ENCODE peak calls at places on chromosomes 5 and 9, in four cellular contexts. M is mammary epithelial cell, P is uterus, V is prostate gland. K is an unnamed sample.

GRCh38 chr9:112925058-112925641 is 34.5 kb upstream of the SLC46A2 start:
- DNase-seq in M (peak; percentile 20), P (no peak), V (no peak), K (no peak)

GRCh38 chr5:163894645-163895044 is 389.2 kb downstream of the MAT2B start:
- DNase-seq in M (peak; percentile 64), P (no peak), V (no peak), K (no peak)

GRCh38 chr5:55160493-55161209 is 680 bp downstream of the GPX8 start:
- DNase-seq in M (peak; percentile 86), P (peak; percentile 75), V (peak; percentile 37), K (no peak)

GRCh38 chr9:77909306-77909705 is 122.3 kb downstream of the GNAQ start:
- DNase-seq in M (no peak), P (no peak), V (no peak), K (no peak)

GRCh38 chr5:134100283-134101011 is 14.0 kb upstream of the TCF7 start:
- DNase-seq in M (peak; percentile 93), P (no peak), V (no peak), K (no peak)

GRCh38 chr5:168721354-168721753 is 142.2 kb upstream of the PANK3 start:
- DNase-seq in M (no peak), P (no peak), V (no peak), K (no peak)

GRCh38 chr5:37838933-37839341 is 904 bp downstream of the GDNF start:
- DNase-seq in M (no peak), P (no peak), V (no peak), K (no peak)

GRCh38 chr5:55994502-55994997 is at the start of gene IL6ST:
- DNase-seq in M (peak; percentile 83), P (no peak), V (peak; percentile 51), K (no peak)

GRCh38 chr9:137068539-137069507 is 1.5 kb downstream of the SAPCD2 start:
- DNase-seq in M (no peak), P (no peak), V (no peak), K (no peak)

GRCh38 chr5:159392881-159393280 is 62.6 kb upstream of the IL12B start:
- DNase-seq in M (no peak), P (no peak), V (no peak), K (no peak)

GRCh38 chr9:113955076-113955752 is 79.1 kb downstream of the ZNF618 start:
- DNase-seq in M (no peak), P (peak; percentile 37), V (no peak), K (no peak)

GRCh38 chr9:133375116-133375723 is 640 bp downstream of the SURF4 start:
- DNase-seq in M (peak; percentile 52), P (no peak), V (peak; percentile 30), K (no peak)
- H3K4me1 ChIP-seq in M (peaks cover 16% of the 10 kb centered on the region), P (peaks cover 28% of the 10 kb centered on the region), V (peaks cover 15% of the 10 kb centered on the region), K (peaks cover 51% of the 10 kb centered on the region)

GRCh38 chr5:122175852-122176251 is 46.5 kb downstream of the ZNF474 start:
- DNase-seq in M (no peak), P (no peak), V (no peak), K (no peak)

GRCh38 chr5:122177162-122177561 is 47.8 kb downstream of the ZNF474 start:
- DNase-seq in M (no peak), P (no peak), V (peak; percentile 9), K (no peak)

GRCh38 chr5:122172207-122172606 is 42.9 kb downstream of the ZNF474 start:
- DNase-seq in M (no peak), P (no peak), V (no peak), K (no peak)

GRCh38 chr5:122170630-122171029 is 41.3 kb downstream of the ZNF474 start:
- DNase-seq in M (peak; percentile 67), P (no peak), V (no peak), K (no peak)

DNA sequence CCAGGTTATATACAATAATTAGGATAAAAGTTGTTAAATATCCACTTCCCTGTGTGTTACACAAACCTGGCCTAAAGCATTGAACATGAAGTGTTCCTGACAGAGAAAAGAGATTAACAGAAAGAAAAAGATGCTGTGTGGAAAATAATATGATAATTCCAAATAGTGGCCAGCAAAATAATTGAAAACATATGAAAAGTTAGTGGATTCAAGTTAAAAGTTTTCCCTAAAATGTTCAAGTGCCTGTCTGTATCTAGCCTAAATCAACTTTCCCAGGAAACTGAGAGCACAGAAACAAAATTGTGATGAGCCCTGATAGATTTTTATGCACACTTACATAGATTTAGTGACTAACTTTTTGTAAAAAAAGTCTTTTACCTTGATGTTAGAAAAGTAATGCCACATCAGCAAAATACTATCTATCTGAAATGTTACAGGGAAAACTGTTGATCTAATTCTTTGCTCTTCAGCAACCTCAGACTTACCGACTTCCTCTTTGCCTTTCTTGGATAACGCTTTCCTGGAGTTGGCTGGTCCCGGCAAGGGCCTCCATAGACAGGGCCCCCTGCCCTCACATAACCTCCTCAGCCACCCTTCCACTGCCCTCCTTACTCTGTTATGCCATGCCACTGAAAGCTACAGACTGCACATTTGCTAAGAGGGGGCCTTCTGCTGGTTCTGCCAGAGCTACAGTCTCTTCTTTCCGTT is 44.3 kb downstream of the ZNF474 start:
- DNase-seq in M (no peak), P (no peak), V (no peak), K (no peak)
- H3K4me1 ChIP-seq in M (no peaks in the 10 kb centered on the region), P (no peaks in the 10 kb centered on the region), V (no peaks in the 10 kb centered on the region), K (no peaks in the 10 kb centered on the region)

DNA sequence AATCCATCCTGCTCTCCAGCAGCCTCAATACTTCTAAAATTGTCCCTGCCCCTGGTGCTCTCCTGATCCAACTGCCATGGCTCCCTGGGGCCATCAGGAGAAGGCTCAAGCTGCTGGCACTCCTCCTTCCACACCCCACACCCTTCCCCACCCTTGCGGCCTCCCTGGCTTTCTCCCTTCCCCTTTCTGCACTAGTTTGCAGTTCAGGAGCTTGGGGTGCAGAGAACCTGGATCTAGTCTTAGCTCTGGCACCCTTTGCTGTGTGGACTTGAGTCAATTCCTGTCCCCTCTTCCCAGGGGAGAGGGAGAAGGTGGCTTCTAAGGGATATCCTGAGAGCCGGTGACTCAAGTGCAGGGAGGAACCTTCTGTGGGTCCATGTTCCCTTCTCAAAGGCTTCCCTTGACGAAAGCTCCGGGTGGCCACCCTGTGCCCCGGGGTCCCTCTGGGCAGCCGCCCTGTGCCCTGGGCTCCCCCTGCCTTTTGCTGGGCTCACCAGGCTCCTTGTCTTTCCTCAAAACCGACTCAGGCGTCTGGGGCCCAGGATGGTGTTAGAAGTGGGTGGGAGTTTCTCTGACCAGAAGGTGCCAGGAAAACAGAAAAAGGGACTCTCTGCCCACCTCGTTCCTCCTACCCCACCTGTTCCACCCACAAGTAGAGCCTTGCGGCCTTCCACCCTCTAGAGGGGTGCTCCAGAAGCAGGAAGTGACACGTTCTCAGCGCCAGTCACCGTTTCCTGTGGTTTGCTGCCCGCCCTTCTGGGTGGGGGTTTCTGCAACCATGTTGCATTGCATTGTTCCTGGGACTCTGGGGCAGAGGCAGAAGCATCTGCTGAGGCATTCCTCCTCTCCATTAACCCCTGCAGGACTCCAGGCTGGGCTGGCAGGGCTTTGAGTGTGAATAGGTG is 15.0 kb downstream of the GLIPR2 start:
- DNase-seq in M (no peak), P (no peak), V (no peak), K (peak; percentile 87)
- H3K4me1 ChIP-seq in M (peaks cover 24% of the 10 kb centered on the region), P (peaks cover 12% of the 10 kb centered on the region), V (no peaks in the 10 kb centered on the region), K (peaks cover 87% of the 10 kb centered on the region)

GRCh38 chr9:135501261-135502167 is 1.0 kb downstream of the MRPS2 start:
- DNase-seq in M (no peak), P (no peak), V (no peak), K (peak; percentile 79)
- H3K4me1 ChIP-seq in M (peaks cover 21% of the 10 kb centered on the region), P (peaks cover 16% of the 10 kb centered on the region), V (peaks cover 7% of the 10 kb centered on the region), K (peaks cover 21% of the 10 kb centered on the region)

GRCh38 chr5:139473105-139473504 is 2.3 kb downstream of the SMIM33 start:
- DNase-seq in M (no peak), P (no peak), V (no peak), K (no peak)

GRCh38 chr5:139473565-139473964 is 2.8 kb downstream of the SMIM33 start:
- DNase-seq in M (peak; percentile 61), P (no peak), V (no peak), K (no peak)

GRCh38 chr5:139474815-139475791 is 4.3 kb downstream of the SMIM33 start:
- DNase-seq in M (no peak), P (peak; percentile 40), V (no peak), K (no peak)

GRCh38 chr5:139470821-139471300 is at the start of gene SMIM33:
- DNase-seq in M (no peak), P (no peak), V (no peak), K (no peak)

GRCh38 chr5:139472410-139473030 is 1.7 kb downstream of the SMIM33 start:
- DNase-seq in M (no peak), P (no peak), V (no peak), K (no peak)
- H3K4me1 ChIP-seq in M (peaks cover 15% of the 10 kb centered on the region), P (no peaks in the 10 kb centered on the region), V (no peaks in the 10 kb centered on the region), K (peaks cover 55% of the 10 kb centered on the region)

GRCh38 chr9:129395633-129396364 is 217.7 kb upstream of the IER5L start:
- DNase-seq in M (no peak), P (no peak), V (no peak), K (no peak)
- H3K4me1 ChIP-seq in M (no peaks in the 10 kb centered on the region), P (peaks cover 5% of the 10 kb centered on the region), V (no peaks in the 10 kb centered on the region), K (no peaks in the 10 kb centered on the region)

DNA sequence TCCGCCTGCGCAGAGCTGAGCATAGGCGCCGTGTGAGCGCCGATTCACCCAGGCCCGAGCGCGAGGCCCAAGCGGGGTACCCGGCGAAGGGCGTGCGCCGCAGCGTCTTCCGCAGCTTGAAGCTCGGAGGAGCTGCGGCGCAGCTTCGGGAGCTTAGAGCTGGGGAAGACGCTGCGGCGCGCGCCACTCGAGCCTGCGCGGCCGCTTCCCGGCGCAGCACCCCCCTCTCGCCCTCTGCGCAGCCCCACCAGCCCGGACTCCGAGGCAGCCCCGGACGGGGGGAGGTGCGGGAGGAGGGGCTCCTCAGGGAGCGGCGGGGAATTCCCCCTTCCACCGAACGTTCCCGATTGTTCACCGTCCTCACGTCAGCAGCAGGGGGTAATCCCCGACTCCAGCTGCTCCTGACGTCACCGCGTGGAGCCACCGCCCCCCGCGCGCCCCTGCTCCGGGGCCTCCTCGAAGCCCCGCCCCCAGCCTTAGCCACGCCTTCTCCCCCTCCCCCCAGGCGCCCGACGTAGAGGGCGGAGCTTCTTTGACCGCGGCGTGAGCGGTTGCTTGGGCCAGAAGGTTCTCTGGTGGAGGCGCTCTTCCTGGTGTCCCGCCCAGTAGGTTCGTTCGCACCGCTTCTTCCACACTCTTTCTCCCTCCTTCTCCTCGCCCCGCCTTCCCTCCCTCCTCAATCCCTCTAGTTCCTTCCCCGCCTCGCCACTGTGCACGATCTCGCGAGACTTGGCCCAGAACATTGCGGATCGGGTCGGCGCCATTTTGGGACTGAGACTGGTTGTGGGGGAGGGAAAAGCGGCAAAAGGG is at the start of gene GPBP1:
- DNase-seq in M (peak; percentile 99), P (peak; percentile 100), V (peak; percentile 99), K (peak; percentile 99)
- H3K4me1 ChIP-seq in M (peaks cover 23% of the 10 kb centered on the region), P (no peaks in the 10 kb centered on the region), V (no peaks in the 10 kb centered on the region), K (peaks cover 31% of the 10 kb centered on the region)

GRCh38 chr9:4422495-4422894 is 67.8 kb upstream of the SLC1A1 start:
- DNase-seq in M (no peak), P (no peak), V (no peak), K (no peak)

GRCh38 chr9:4417578-4418325 is 72.5 kb upstream of the SLC1A1 start:
- DNase-seq in M (peak; percentile 54), P (no peak), V (no peak), K (no peak)

GRCh38 chr9:4421847-4422246 is 68.4 kb upstream of the SLC1A1 start:
- DNase-seq in M (no peak), P (no peak), V (no peak), K (no peak)

GRCh38 chr9:4423207-4423610 is 67.1 kb upstream of the SLC1A1 start:
- DNase-seq in M (no peak), P (no peak), V (no peak), K (no peak)

GRCh38 chr9:4420351-4420750 is 69.9 kb upstream of the SLC1A1 start:
- DNase-seq in M (peak; percentile 31), P (no peak), V (no peak), K (no peak)
- H3K4me1 ChIP-seq in M (no peaks in the 10 kb centered on the region), P (no peaks in the 10 kb centered on the region), V (no peaks in the 10 kb centered on the region), K (peaks cover 11% of the 10 kb centered on the region)

GRCh38 chr9:121269888-121270254 is 1.9 kb downstream of the GSN start:
- DNase-seq in M (peak; percentile 51), P (no peak), V (no peak), K (no peak)
- H3K4me1 ChIP-seq in M (peaks cover 37% of the 10 kb centered on the region), P (peaks cover 36% of the 10 kb centered on the region), V (peaks cover 3% of the 10 kb centered on the region), K (peaks cover 59% of the 10 kb centered on the region)